ENCODE peak calls at places on chromosomes 16 and 17, in five cellular contexts. Y is aorta, G is prostate gland, J is right lobe of liver, H is endodermal cell. E is an unnamed sample.

GRCh38 chr17:69325518-69326301 is 1.2 kb downstream of the ABCA5 start:
- DNase-seq in J (peak), Y (no peak), G (no peak), H (no peak), E (no peak)

GRCh38 chr16:62872339-62872738 is 836.1 kb upstream of the CDH8 start:
- DNase-seq in J (no peak), G (no peak), Y (no peak), H (no peak), E (no peak)

GRCh38 chr16:18984425-18985005 is 781 bp downstream of the TMC7 start:
- DNase-seq in G (no peak), H (no peak), Y (no peak), J (no peak), E (no peak)

GRCh38 chr17:50060951-50061712 is 5.2 kb downstream of the ITGA3 start:
- DNase-seq in Y (peak), G (peak), J (peak), H (peak), E (no peak)

GRCh38 chr16:71867934-71868333 is 16.0 kb downstream of the ZNF821 start:
- DNase-seq in J (no peak), Y (no peak), G (no peak), H (peak), E (no peak)

GRCh38 chr16:20880867-20881866 is 19.0 kb downstream of the DCUN1D3 start:
- DNase-seq in G (no peak), H (no peak), J (no peak), Y (no peak), E (no peak)

GRCh38 chr16:81866820-81867440 is 87.8 kb downstream of the PLCG2 start:
- DNase-seq in H (no peak), Y (peak), J (peak), G (no peak), E (no peak)

GRCh38 chr16:7561908-7562405 is 229.3 kb downstream of the RBFOX1 start:
- DNase-seq in H (no peak), G (no peak), Y (no peak), J (no peak), E (no peak)

GRCh38 chr16:51399908-51400670 is 249.0 kb upstream of the SALL1 start:
- DNase-seq in H (no peak), Y (no peak), J (no peak), G (no peak), E (no peak)

GRCh38 chr16:2776500-2777139 is 460 bp downstream of the ELOB start:
- DNase-seq in G (no peak), J (no peak), Y (peak), H (no peak), E (no peak)

GRCh38 chr17:72117748-72118587 is 2.9 kb upstream of the SOX9 start:
- DNase-seq in G (no peak), Y (no peak), J (peak), H (peak), E (no peak)

GRCh38 chr17:55496094-55496881 is 15.0 kb downstream of the SMIM36 start:
- DNase-seq in H (no peak), Y (no peak), J (no peak), G (no peak), E (peak)

GRCh38 chr17:2563061-2563460 is 30.4 kb upstream of the PAFAH1B1 start:
- DNase-seq in G (peak), J (no peak), Y (no peak), H (peak), E (peak)

GRCh38 chr17:59038734-59039133 is 67.9 kb downstream of the TRIM37 start:
- DNase-seq in G (no peak), H (peak), J (no peak), Y (no peak), E (no peak)

GRCh38 chr17:1486802-1487695 is 5.4 kb downstream of the MYO1C start:
- DNase-seq in H (peak), Y (peak), J (no peak), G (peak), E (no peak)

GRCh38 chr17:2844386-2844785 is 48.1 kb downstream of the RAP1GAP2 start:
- DNase-seq in J (no peak), G (no peak), Y (no peak), H (peak), E (no peak)

GRCh38 chr16:52283018-52283417 is 263.9 kb downstream of the TOX3 start:
- DNase-seq in Y (no peak), J (no peak), H (no peak), G (no peak), E (peak)

GRCh38 chr17:47316316-47316715 is 7.4 kb upstream of the EFCAB13 start:
- DNase-seq in G (no peak), Y (no peak), H (no peak), J (no peak), E (no peak)

GRCh38 chr17:8162232-8162996 is at the start of gene VAMP2:
- DNase-seq in G (peak), J (peak), H (peak), Y (peak), E (no peak)

GRCh38 chr16:27561216-27561615 is 11.3 kb downstream of the KATNIP start:
- DNase-seq in H (no peak), J (no peak), Y (no peak), G (no peak), E (no peak)

GRCh38 chr17:27319536-27320221 is 25.8 kb downstream of the WSB1 start:
- DNase-seq in G (peak), H (no peak), J (peak), Y (peak), E (no peak)

GRCh38 chr17:14095202-14095601 is 25.9 kb downstream of the COX10 start:
- DNase-seq in Y (no peak), J (no peak), G (no peak), H (no peak), E (no peak)

GRCh38 chr16:67430504-67431076 is 331 bp upstream of the HSD11B2 start:
- DNase-seq in G (peak), H (no peak), Y (peak), J (peak), E (no peak)

GRCh38 chr17:75511270-75511609 is 4.1 kb downstream of the CASKIN2 start:
- DNase-seq in H (no peak), G (no peak), Y (no peak), J (no peak), E (no peak)

GRCh38 chr16:70253291-70254094 is 1.8 kb upstream of the EXOSC6 start:
- DNase-seq in Y (no peak), J (no peak), G (no peak), H (peak), E (no peak)

GRCh38 chr17:72233981-72234380 is 113.2 kb downstream of the SOX9 start:
- DNase-seq in Y (no peak), H (no peak), J (no peak), G (no peak), E (no peak)

GRCh38 chr17:67293251-67294203 is 48.5 kb upstream of the HELZ start:
- DNase-seq in G (peak), H (peak), Y (peak), J (peak), E (no peak)

GRCh38 chr16:23516366-23517137 is 6.3 kb upstream of the GGA2 start:
- DNase-seq in G (no peak), Y (no peak), H (no peak), J (no peak), E (no peak)

GRCh38 chr17:54982399-54982798 is 13.8 kb downstream of the STXBP4 start:
- DNase-seq in H (no peak), G (no peak), J (no peak), Y (no peak), E (no peak)

GRCh38 chr17:16415031-16415924 is at the start of gene TRPV2:
- DNase-seq in Y (no peak), G (no peak), J (no peak), H (peak), E (no peak)

GRCh38 chr17:19262650-19263620 is 25.8 kb downstream of the EPN2 start:
- DNase-seq in H (no peak), J (no peak), G (no peak), Y (no peak), E (peak)

GRCh38 chr16:265711-266110 is 10.0 kb downstream of the RGS11 start:
- DNase-seq in J (no peak), H (peak), G (no peak), Y (no peak), E (no peak)

GRCh38 chr16:1762879-1763520 is 8.3 kb downstream of the NME3 start:
- DNase-seq in G (no peak), J (peak), H (peak), Y (no peak), E (no peak)

GRCh38 chr16:46974352-46974751 is 878 bp upstream of the DNAJA2 start:
- DNase-seq in J (no peak), H (peak), Y (no peak), G (no peak), E (no peak)
- H3K27ac ChIP-seq in J (peak), H (peak), Y (no peak), G (peak), E (peak)

DNA sequence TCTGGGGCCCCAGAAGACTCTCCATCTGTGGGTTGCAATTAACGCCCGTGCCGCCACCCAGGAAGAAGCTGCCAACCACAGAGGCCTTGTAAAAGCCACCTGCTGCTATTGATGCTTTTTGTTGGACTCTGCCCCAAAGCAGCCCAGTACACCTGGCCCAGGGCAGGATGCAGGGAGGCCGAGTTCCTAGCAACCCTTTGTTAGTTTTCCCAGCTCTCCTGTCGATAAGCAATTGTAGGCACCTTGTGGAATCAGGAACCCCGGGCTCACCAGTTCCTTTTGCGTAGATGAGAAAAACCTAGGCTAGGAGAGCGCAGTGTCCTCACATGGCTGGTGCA is 103.3 kb downstream of the ABCC6 start:
- DNase-seq in G (no peak), H (no peak), Y (no peak), J (no peak), E (no peak)
- H3K27ac ChIP-seq in G (no peak), H (no peak), Y (no peak), J (no peak), E (no peak)

DNA sequence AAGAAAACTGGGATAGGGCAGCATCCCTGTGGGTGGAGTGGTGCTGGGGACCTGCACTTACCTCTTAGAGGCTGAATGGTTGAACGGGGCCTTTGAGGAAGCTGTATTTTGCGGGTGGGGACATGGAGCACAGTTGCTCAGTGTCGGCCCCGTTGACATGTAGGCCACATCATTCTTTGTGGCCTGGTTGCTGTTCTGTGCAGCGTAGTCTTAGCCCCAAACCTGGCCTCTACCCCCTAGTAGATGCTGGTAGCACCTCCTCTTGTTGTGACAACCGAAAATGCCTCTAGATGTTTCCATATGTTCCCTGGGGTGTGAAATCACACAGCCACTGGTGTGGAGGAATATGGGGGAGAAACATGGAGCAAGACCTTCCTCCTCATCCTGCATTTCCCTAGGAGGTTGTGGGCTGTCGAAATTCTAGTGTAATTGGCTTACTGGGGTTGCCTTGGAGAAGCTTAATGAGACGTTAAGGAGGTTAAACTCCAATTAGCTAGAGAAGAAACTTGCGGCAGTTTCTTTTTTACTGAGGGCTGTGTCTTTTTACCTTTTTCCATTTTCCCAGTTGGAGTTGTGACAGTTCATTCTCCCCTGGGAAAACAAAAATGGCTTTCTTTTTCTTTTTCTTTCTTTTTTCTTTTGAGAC is 9.4 kb downstream of the ABCC1 start:
- DNase-seq in J (no peak), G (no peak), Y (no peak), H (no peak), E (no peak)
- H3K27ac ChIP-seq in J (no peak), G (no peak), Y (no peak), H (no peak), E (no peak)

GRCh38 chr16:85354623-85355514 is 242.6 kb upstream of the CIBAR2 start:
- DNase-seq in Y (no peak), J (peak), H (no peak), G (no peak), E (no peak)
- H3K27ac ChIP-seq in Y (no peak), J (no peak), H (no peak), G (peak), E (peak)

GRCh38 chr17:48545539-48545938 is 630 bp upstream of the HOXB2 start:
- DNase-seq in H (no peak), Y (no peak), G (no peak), J (no peak), E (no peak)
- H3K27ac ChIP-seq in H (peak), Y (peak), G (no peak), J (peak), E (no peak)

GRCh38 chr17:63983326-63983725 is 10.6 kb upstream of the SCN4A start:
- DNase-seq in J (no peak), G (no peak), H (no peak), Y (peak), E (no peak)

GRCh38 chr17:63985387-63986140 is 12.6 kb upstream of the PRR29 start:
- DNase-seq in Y (peak), H (peak), J (no peak), G (no peak), E (no peak)

GRCh38 chr17:63984651-63985386 is 12.1 kb upstream of the SCN4A start:
- DNase-seq in H (no peak), J (no peak), Y (peak), G (no peak), E (peak)

GRCh38 chr17:63986842-63987615 is 11.1 kb upstream of the PRR29 start:
- DNase-seq in J (peak), H (no peak), G (no peak), Y (peak), E (no peak)

DNA sequence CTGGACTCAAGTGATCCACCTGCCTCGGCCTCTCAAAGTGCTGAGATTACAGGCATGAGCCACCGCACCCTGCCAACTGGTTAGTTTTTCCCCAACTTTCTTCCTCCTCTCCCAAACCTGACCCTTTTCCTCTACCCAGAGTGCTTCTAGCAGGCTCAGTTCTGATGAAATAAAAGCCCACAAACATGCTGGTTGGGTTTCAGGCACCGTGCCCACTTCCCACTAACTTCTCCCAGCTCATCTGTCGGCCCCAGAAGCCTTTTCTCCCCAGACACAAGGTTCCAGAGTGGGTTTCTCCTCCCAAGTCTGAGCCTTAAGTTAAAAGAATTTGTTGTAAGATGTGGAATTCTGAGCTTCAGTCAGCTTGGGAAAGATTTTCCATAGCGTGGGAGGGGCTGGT is 11.5 kb upstream of the SCN4A start:
- DNase-seq in Y (peak), J (no peak), H (no peak), G (no peak), E (no peak)
- H3K27ac ChIP-seq in Y (no peak), J (no peak), H (no peak), G (no peak), E (no peak)

GRCh38 chr17:81520021-81520894 is 7.7 kb upstream of the ACTG1 start:
- DNase-seq in J (peak), Y (no peak), H (no peak), G (no peak), E (no peak)
- H3K27ac ChIP-seq in J (no peak), Y (no peak), H (no peak), G (peak), E (peak)

GRCh38 chr17:65025288-65025687 is 31.3 kb downstream of the GNA13 start:
- DNase-seq in G (no peak), Y (no peak), H (no peak), J (no peak), E (no peak)

GRCh38 chr17:65030618-65031017 is 25.9 kb downstream of the GNA13 start:
- DNase-seq in Y (no peak), H (no peak), J (no peak), G (no peak), E (no peak)

GRCh38 chr17:65027305-65027704 is 29.2 kb downstream of the GNA13 start:
- DNase-seq in G (no peak), J (no peak), H (peak), Y (no peak), E (peak)

GRCh38 chr17:65028537-65028843 is 28.1 kb downstream of the GNA13 start:
- DNase-seq in Y (no peak), G (no peak), H (no peak), J (no peak), E (no peak)

GRCh38 chr17:65029605-65030308 is 26.8 kb downstream of the GNA13 start:
- DNase-seq in G (no peak), Y (no peak), J (no peak), H (no peak), E (no peak)
- H3K27ac ChIP-seq in G (no peak), Y (no peak), J (no peak), H (no peak), E (no peak)

DNA sequence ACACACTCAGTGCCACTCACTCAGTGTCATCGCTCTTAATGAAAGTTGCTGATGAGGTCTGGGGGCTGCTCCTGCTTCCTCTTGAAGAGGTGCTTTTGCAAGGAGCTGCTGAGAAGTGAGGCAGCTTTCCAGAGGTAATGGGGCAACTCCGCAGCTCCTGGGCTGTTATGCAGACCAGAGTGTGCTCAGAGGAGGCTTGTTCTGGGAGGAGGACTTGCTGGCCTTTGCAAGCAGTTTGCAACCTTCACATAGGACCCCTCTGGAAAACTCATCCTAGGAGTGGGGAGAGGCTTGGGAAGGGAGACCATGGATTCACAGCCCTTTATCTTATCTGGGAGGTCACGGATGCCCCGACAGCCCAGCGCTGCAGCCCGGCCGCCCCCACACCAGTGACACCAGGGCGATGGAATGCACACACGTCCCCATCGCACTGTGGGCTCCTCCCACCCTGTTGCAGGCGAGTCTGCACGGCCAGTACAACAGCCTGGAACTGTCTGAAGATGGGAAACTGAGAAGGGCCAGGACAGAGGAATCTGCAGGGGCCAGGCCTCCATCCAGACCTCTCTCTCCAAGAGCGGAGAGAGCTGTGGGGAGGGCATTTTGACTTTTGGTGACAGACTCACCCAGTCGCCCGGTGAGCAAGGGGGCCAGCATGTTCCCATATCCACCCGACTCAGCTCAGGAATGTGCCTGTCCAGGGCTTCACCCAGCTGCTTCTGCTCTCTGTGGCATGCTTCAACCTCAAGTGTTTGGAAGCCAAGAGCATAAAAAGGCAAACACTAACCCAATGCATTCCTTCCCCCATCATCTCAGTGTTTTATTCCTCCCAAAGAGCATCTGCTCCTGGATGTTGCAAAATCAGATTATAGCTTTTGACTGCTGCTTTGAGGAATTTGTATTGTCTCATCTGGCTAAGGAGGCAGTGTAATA is 78.6 kb upstream of the ZNF469 start:
- DNase-seq in J (peak), Y (peak), G (no peak), H (no peak), E (no peak)
- H3K27ac ChIP-seq in J (no peak), Y (peak), G (no peak), H (peak), E (peak)

DNA sequence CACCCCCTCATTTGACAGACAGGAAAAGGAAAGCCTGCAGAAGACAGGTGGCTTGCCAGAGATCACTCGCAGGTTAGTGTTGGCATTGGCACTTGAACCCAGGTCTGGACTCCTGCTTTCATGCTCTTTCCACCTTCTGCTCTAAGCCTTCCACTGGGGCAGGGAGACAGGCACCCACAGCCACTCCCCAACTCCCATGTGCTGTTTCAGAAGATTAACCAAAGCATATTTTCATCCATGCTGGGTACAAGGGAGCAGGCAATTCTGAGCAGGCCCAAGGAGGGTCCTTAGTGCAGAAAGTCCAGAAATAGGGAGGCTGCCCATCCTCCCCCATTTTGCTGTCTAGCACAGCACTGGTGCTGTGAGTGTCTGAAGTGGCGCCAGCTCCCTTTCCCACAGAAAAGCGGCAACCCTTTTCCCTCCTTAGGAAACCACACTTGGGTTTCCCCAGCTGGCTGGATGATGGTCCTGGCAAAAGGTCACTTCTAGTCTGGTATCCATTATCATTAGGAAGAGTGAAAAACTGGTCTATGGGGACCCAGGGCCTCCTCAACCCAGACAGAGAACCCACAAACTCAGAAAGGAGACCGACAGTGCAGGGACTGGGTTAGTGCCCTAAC is 2.0 kb upstream of the CAVIN1 start:
- DNase-seq in Y (no peak), J (peak), H (peak), G (no peak), E (no peak)
- H3K27ac ChIP-seq in Y (no peak), J (no peak), H (no peak), G (no peak), E (no peak)